ENCODE peak calls at places on chromosomes 16 and 17, in ten cellular contexts. A is AG04450; Z is H7; P is activated CD8-positive, alpha-beta memory T cell treated with anti-CD3 and anti-CD28 coated beads for 4 hours; T is stimulated activated CD4-positive, alpha-beta T cell treated with anti-CD3 and anti-CD28 coated beads, Interleukin-1b, Interleukin-23, amount 100 ng/mL, for 1 hour; W is hypothalamus; K is Caki2; N is endothelial cell; C is dorsolateral prefrontal cortex; E is T-helper 22 cell. S is an unnamed sample.

GRCh38 chr17:44122825-44123355 is 551 bp downstream of the HDAC5 start:
- DNase-seq in A (no peak), Z (peak), P (no peak), T (no peak), W (no peak), K (no peak), N (no peak), C (no peak), E (peak), S (peak)

GRCh38 chr16:57386381-57386951 is 14.2 kb downstream of the CX3CL1 start:
- DNase-seq in A (no peak), Z (no peak), P (no peak), T (no peak), W (no peak), K (no peak), N (no peak), C (no peak), E (no peak), S (no peak)

GRCh38 chr16:47787695-47788094 is 326.6 kb downstream of the PHKB start:
- DNase-seq in A (no peak), Z (peak), P (no peak), T (no peak), W (no peak), K (no peak), N (peak), C (no peak), E (no peak), S (peak)

GRCh38 chr16:16029431-16030011 is 80.1 kb downstream of the ABCC1 start:
- DNase-seq in A (no peak), Z (no peak), P (no peak), T (no peak), W (no peak), K (no peak), N (no peak), C (no peak), E (no peak), S (no peak)

GRCh38 chr17:63838586-63839184 is 3.8 kb downstream of the SMARCD2 start:
- DNase-seq in A (no peak), Z (peak), P (no peak), T (no peak), W (peak), K (no peak), N (no peak), C (peak), E (no peak), S (peak)

GRCh38 chr17:48723555-48724239 is 712 bp downstream of the PRAC2 start:
- DNase-seq in A (no peak), Z (peak), P (no peak), T (no peak), W (no peak), K (no peak), N (no peak), C (no peak), E (no peak), S (peak)

GRCh38 chr16:30951785-30952184 is 2.9 kb downstream of the ORAI3 start:
- DNase-seq in A (no peak), Z (no peak), P (no peak), T (no peak), W (no peak), K (no peak), N (no peak), C (no peak), E (no peak), S (no peak)

GRCh38 chr17:35900693-35901487 is 20.7 kb upstream of the CCL5 start:
- DNase-seq in A (no peak), Z (no peak), P (no peak), T (no peak), W (no peak), K (no peak), N (no peak), C (no peak), E (no peak), S (no peak)

GRCh38 chr16:1770328-1771071 is 843 bp downstream of the NME3 start:
- DNase-seq in A (no peak), Z (peak), P (peak), T (no peak), W (peak), K (peak), N (no peak), C (peak), E (peak), S (peak)

GRCh38 chr17:78723001-78723796 is 58.9 kb downstream of the CYTH1 start:
- DNase-seq in A (no peak), Z (peak), P (no peak), T (no peak), W (peak), K (no peak), N (peak), C (peak), E (no peak), S (peak)

GRCh38 chr16:1964046-1964505 is 550 bp downstream of the RPS2 start:
- DNase-seq in A (no peak), Z (no peak), P (no peak), T (no peak), W (no peak), K (no peak), N (peak), C (no peak), E (no peak), S (no peak)

GRCh38 chr17:44501866-44502265 is 1.3 kb downstream of the GPATCH8 start:
- DNase-seq in A (no peak), Z (no peak), P (no peak), T (no peak), W (no peak), K (no peak), N (no peak), C (no peak), E (no peak), S (no peak)

GRCh38 chr16:52435573-52435972 is 111.4 kb downstream of the TOX3 start:
- DNase-seq in A (no peak), Z (no peak), P (no peak), T (no peak), W (no peak), K (no peak), N (no peak), C (no peak), E (no peak), S (no peak)

GRCh38 chr16:4064950-4065352 is 51.3 kb downstream of the ADCY9 start:
- DNase-seq in A (no peak), Z (no peak), P (peak), T (no peak), W (no peak), K (no peak), N (no peak), C (no peak), E (no peak), S (no peak)

GRCh38 chr17:42097691-42098661 is at the start of gene ZNF385C:
- DNase-seq in A (no peak), Z (peak), P (peak), T (no peak), W (no peak), K (no peak), N (peak), C (no peak), E (peak), S (peak)

GRCh38 chr17:78528541-78528940 is 48.7 kb downstream of the DNAH17 start:
- DNase-seq in A (no peak), Z (peak), P (no peak), T (no peak), W (no peak), K (no peak), N (no peak), C (no peak), E (no peak), S (no peak)

GRCh38 chr17:31802502-31802901 is 56.5 kb downstream of the COPRS start:
- DNase-seq in A (no peak), Z (no peak), P (no peak), T (no peak), W (no peak), K (no peak), N (no peak), C (no peak), E (no peak), S (no peak)